ENCODE peak calls at places on chromosomes 13 and 19, in eight cellular contexts. Z, N, O, X, R, A, Y and I are unnamed samples.

GRCh38 chr19:18014197-18014596 is 6.2 kb downstream of the ARRDC2 start:
- DNase-seq in R (no peak), Z (no peak), N (no peak), A (peak; percentile 76), Y (no peak), X (no peak), O (no peak), I (no peak)

GRCh38 chr19:28289294-28290063 is 923.5 kb downstream of the UQCRFS1 start:
- DNase-seq in N (no peak), O (no peak), Z (no peak), R (no peak), X (no peak), A (no peak), Y (peak; percentile 75), I (no peak)

GRCh38 chr13:100497394-100497793 is 91.2 kb downstream of the GGACT start:
- DNase-seq in Z (no peak), Y (peak; percentile 25), A (no peak), N (no peak), X (no peak), R (no peak), O (no peak), I (no peak)

GRCh38 chr13:42320375-42320787 is 48.4 kb downstream of the AKAP11 start:
- DNase-seq in N (no peak), Z (no peak), Y (no peak), R (no peak), A (no peak), X (no peak), O (no peak), I (no peak)

GRCh38 chr19:46413262-46414031 is at the start of gene CCDC8:
- DNase-seq in O (no peak), Y (peak; percentile 59), X (no peak), R (peak; percentile 98), Z (no peak), N (no peak), A (no peak), I (no peak)

GRCh38 chr13:97341135-97341534 is 92.8 kb upstream of the RAP2A start:
- DNase-seq in N (no peak), O (no peak), A (no peak), Y (peak; percentile 20), X (no peak), R (no peak), Z (no peak), I (no peak)

GRCh38 chr19:18590273-18591272 is 2.0 kb downstream of the REX1BD start:
- DNase-seq in N (no peak), A (no peak), R (no peak), O (no peak), X (no peak), Y (no peak), Z (no peak), I (no peak)

GRCh38 chr13:114204894-114205293 is 25.8 kb downstream of the CFAP97D2 start:
- DNase-seq in A (no peak), N (no peak), Y (no peak), O (no peak), X (no peak), R (no peak), Z (no peak), I (no peak)

GRCh38 chr19:16088351-16088984 is 12.2 kb downstream of the TPM4 start:
- DNase-seq in Y (no peak), X (no peak), N (no peak), O (no peak), A (no peak), R (no peak), Z (no peak), I (no peak)